ENCODE peak calls at places on chromosomes 3 and 15, in seven cellular contexts. K is IMR-90, H is H1, C is H9, Q is mesenchymal stem cell, W is trophoblast cell, L is mesendoderm. R is an unnamed sample.
A peak's percentile ranks its signal among the peaks of the same experiment; 100 is the strongest.

GRCh38 chr15:44616974-44617373 is 46.5 kb downstream of the SPG11 start:
- DNase-seq in Q (no peak), H (no peak), C (no peak), W (no peak), K (no peak), L (no peak), R (no peak)

GRCh38 chr3:170323371-170323770 is 34.1 kb upstream of the SKIL start:
- DNase-seq in L (no peak), K (no peak), H (no peak), C (no peak), W (peak; percentile 66), Q (no peak), R (no peak)

GRCh38 chr15:52318729-52319500 is 23.3 kb upstream of the MYO5C start:
- DNase-seq in Q (no peak), W (no peak), K (no peak), C (no peak), H (no peak), L (no peak), R (no peak)

GRCh38 chr3:181919375-181919774 is 207.7 kb downstream of the SOX2 start:
- DNase-seq in Q (no peak), W (no peak), K (no peak), C (no peak), H (no peak), L (no peak), R (no peak)

GRCh38 chr3:33858131-33858530 is 59.7 kb downstream of the PDCD6IP start:
- DNase-seq in H (no peak), W (no peak), Q (peak; percentile 33), C (no peak), L (no peak), K (no peak), R (no peak)

GRCh38 chr15:79172801-79173460 is 82.4 kb upstream of the RASGRF1 start:
- DNase-seq in K (no peak), Q (no peak), L (no peak), W (no peak), C (peak; percentile 24), H (no peak), R (no peak)

GRCh38 chr3:100033184-100033583 is 81.1 kb downstream of the FILIP1L start:
- DNase-seq in K (peak; percentile 81), H (no peak), Q (peak; percentile 65), C (no peak), W (no peak), L (no peak), R (no peak)

GRCh38 chr15:42163947-42164550 is 7.6 kb upstream of the PLA2G4F start:
- DNase-seq in H (no peak), L (no peak), W (no peak), C (no peak), Q (no peak), K (no peak), R (no peak)

GRCh38 chr3:50609743-50610085 is 1.9 kb downstream of the CISH start:
- DNase-seq in H (no peak), L (no peak), K (no peak), Q (no peak), C (no peak), W (no peak), R (no peak)

GRCh38 chr15:29092376-29093064 is 177.1 kb downstream of the NSMCE3 start:
- DNase-seq in Q (no peak), H (no peak), L (no peak), K (no peak), W (no peak), C (no peak), R (no peak)

GRCh38 chr3:111246967-111247760 is 175.5 kb downstream of the NECTIN3 start:
- DNase-seq in C (no peak), K (peak; percentile 91), H (no peak), Q (peak; percentile 70), W (no peak), L (peak; percentile 8), R (no peak)

GRCh38 chr15:64678126-64678819 is 97.1 kb downstream of the RBPMS2 start:
- DNase-seq in Q (no peak), L (no peak), W (no peak), H (no peak), K (no peak), C (no peak), R (no peak)

DNA sequence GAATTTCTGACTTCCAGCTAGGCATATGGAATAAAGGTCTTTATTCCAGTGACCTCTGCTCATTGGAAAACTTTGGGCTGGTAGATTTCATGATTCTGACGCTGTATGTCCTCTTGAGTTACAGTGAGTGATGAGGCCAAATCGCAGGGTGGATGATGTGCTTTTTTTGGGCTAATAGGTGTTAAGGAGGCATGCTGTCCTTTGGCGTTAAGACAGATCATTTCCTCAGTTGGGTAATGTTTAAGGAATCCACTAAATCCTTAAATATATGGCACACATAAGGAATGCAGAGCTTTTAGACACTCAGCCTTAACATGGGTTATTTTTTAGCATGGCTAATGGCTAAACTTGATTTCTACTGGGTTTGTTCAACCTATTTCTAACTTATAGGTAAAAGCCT is 87.9 kb downstream of the LPP start:
- DNase-seq in C (no peak), L (no peak), W (no peak), Q (no peak), K (no peak), H (no peak), R (no peak)
- H3K4me2 ChIP-seq in C (no peak overlapping the region), L (no peak overlapping the region), W (no peak overlapping the region), Q (no peak overlapping the region), K (peak overlapping the region; percentile 1), H (no peak overlapping the region), R (no peak overlapping the region)

GRCh38 chr15:33730815-33731214 is 237.5 kb upstream of the CHRM5 start:
- DNase-seq in L (no peak), C (no peak), W (no peak), H (no peak), Q (no peak), K (no peak), R (no peak)
- H3K18ac ChIP-seq in L (no peak overlapping the region), C (no peak overlapping the region), W (no peak overlapping the region), H (no peak overlapping the region), Q (no peak overlapping the region), K (no peak overlapping the region), R (no peak overlapping the region)

GRCh38 chr15:70503798-70504304 is 259.5 kb downstream of the UACA start:
- DNase-seq in H (no peak), Q (no peak), L (no peak), W (no peak), K (no peak), C (no peak), R (no peak)
- H3K4me2 ChIP-seq in H (no peak overlapping the region), Q (no peak overlapping the region), L (no peak overlapping the region), W (no peak overlapping the region), K (no peak overlapping the region), C (no peak overlapping the region), R (no peak overlapping the region)

DNA sequence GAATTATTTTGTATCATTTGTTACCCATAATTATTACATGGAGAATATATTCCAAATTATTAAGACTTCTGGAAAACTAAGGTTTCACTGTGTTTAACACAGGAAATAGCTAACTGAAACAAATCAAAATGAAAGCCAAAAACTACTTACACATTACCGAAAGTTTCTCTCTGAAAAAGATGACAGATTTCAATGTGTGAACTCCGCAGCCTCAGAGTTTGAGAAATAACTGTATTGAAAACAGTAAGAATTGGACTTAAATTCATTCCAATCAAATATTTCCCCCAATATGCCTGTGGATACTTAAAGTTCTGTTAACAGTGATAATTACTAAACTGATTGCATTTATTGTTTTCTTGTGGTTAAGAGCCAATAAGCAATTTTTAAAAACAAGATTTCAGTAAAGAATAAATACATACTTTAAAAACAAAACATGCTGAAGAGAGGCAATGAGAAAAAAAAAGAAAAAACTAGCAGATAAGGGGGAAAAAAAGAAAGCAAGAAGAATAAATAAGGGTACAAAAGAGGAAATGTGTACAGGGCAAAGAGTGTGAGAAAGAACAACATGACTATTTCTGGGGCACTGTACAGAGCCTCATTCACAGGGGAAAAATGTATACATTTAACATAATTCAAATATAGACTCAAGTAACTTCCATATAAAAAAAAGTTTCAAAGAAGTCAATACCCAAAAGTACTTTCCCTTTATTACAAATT is 30.7 kb downstream of the DENND4A start:
- DNase-seq in L (no peak), Q (no peak), H (no peak), K (no peak), W (no peak), C (no peak), R (no peak)
- H3K18ac ChIP-seq in L (no peak overlapping the region), Q (no peak overlapping the region), H (no peak overlapping the region), K (no peak overlapping the region), W (no peak overlapping the region), C (no peak overlapping the region), R (no peak overlapping the region)

GRCh38 chr3:112767177-112767576 is 79.5 kb downstream of the CD200R1L start:
- DNase-seq in W (no peak), L (no peak), H (no peak), K (no peak), C (no peak), Q (peak; percentile 18), R (no peak)
- H3K4me2 ChIP-seq in W (no peak overlapping the region), L (no peak overlapping the region), H (no peak overlapping the region), K (no peak overlapping the region), C (no peak overlapping the region), Q (no peak overlapping the region), R (no peak overlapping the region)